ENCODE peak calls at places on chromosomes 3 and 15, in six cellular contexts. I is GM12892, L is K562, M is H1, U is HepG2, B is GM12878. O is an unnamed sample.

GRCh38 chr3:71949403-71949802 is 164.5 kb upstream of the PROK2 start:
- DNase-seq in M (no peak), I (no peak), U (no peak), L (no peak), B (no peak), O (no peak)

GRCh38 chr3:71185733-71186455 is 397.6 kb downstream of the FOXP1 start:
- DNase-seq in U (no peak), I (no peak), B (no peak), L (peak), M (no peak), O (no peak)

GRCh38 chr15:85750807-85751730 is 43.7 kb downstream of the KLHL25 start:
- DNase-seq in L (no peak), U (no peak), B (no peak), I (no peak), M (no peak), O (no peak)

GRCh38 chr3:156256256-156256655 is 135.9 kb downstream of the KCNAB1 start:
- DNase-seq in L (no peak), U (no peak), I (no peak), M (no peak), B (no peak), O (no peak)

GRCh38 chr3:187748050-187748481 is 2.8 kb upstream of the BCL6 start:
- DNase-seq in B (no peak), L (peak), I (no peak), U (peak), M (peak), O (no peak)

GRCh38 chr15:65196637-65197336 is 11.6 kb upstream of the CLPX start:
- DNase-seq in B (no peak), M (no peak), L (no peak), U (no peak), I (no peak), O (no peak)

GRCh38 chr15:78709263-78709882 is 68.4 kb upstream of the CHRNB4 start:
- DNase-seq in U (peak), L (peak), B (no peak), I (peak), M (no peak), O (peak)

GRCh38 chr3:101720851-101721649 is 3.4 kb upstream of the CEP97 start:
- DNase-seq in U (no peak), B (no peak), M (no peak), I (no peak), L (no peak), O (no peak)

GRCh38 chr15:67149859-67150824 is 84.7 kb downstream of the SMAD3 start:
- DNase-seq in U (peak), I (no peak), L (peak), B (peak), M (no peak), O (no peak)

GRCh38 chr15:39118510-39118909 is 462.4 kb upstream of the THBS1 start:
- DNase-seq in U (no peak), B (no peak), M (no peak), L (no peak), I (no peak), O (no peak)

GRCh38 chr15:78103406-78104118 is 11.2 kb downstream of the SH2D7 start:
- DNase-seq in U (no peak), M (no peak), B (peak), I (peak), L (no peak), O (peak)

GRCh38 chr3:38655708-38656300 is 6.3 kb upstream of the SCN5A start:
- DNase-seq in L (peak), I (no peak), B (no peak), U (peak), M (no peak), O (no peak)

DNA sequence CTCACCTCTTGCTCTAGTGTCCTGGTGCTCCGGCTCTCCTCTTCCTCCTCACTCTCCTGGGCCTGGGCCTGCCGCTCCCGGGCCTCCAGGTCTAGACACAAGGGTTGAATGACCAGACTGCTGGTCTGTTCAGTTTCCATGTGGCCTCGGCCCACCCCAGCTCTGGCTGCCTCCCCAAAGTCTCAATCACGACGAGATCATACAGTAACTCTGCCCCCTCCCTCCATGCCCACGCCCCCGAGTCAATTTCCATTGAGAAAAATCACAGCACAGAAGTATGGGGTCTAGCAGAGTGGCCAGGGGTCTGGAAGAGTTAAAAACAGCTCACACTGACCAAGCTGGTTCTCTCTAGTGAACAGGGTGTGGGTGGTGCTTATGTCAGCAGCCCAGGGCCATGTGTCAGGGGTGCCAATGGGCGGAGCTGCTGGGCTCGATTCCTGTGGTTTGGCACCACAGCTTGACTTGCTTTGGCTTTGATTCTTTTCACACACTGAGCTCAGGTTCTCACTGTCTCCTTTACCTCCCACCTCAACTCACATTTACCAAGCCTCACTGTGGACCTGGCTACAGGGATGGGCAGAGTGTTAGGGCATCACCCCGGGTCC is 6.9 kb downstream of the C15orf62 start:
- DNase-seq in I (no peak), B (no peak), M (no peak), U (no peak), L (no peak), O (no peak)
- TF ChIP-seq TAF1 in I (no peak), B (no peak), M (no peak), U (no peak), L (no peak), O (no peak)

DNA sequence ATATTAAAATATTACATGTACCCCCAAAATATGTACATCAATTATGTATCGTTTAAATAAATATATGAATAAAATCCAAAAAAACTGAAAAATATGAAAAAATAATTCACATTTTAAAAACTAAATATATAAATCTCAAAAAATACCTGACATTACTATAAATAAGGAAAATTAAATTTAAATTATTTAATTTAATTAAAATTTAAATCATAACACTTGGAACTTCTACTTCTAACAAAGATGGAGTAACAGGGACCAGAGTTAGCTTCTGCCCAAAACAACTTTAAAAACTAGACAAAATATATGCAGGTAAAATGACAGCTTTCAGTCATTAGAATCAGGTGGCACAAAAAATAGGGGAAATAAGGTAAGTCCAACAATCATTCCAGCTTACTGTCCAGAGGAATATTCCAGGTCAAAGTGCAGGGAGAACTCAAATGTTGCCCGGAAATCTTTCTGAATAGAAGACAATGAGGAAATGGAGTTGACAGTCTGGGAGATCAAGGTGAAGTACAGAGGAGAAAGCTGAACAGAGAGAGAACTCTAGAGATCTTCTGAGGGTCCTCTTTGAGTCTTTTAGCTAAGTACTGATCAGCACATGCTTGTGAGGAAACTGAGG is 207.7 kb upstream of the ATP11B start:
- DNase-seq in B (no peak), U (peak), L (no peak), I (no peak), M (no peak), O (no peak)
- TF ChIP-seq POLR2A in B (no peak), U (no peak), L (no peak), I (no peak), M (no peak), O (no peak)

GRCh38 chr3:165185707-165186327 is 10.4 kb downstream of the SLITRK3 start:
- DNase-seq in M (no peak), L (peak), U (peak), I (no peak), B (peak), O (no peak)
- TF ChIP-seq POLR2AphosphoS5 in M (no peak), L (no peak), U (no peak), I (no peak), B (no peak), O (no peak)

GRCh38 chr3:149199474-149199873 is 22.2 kb downstream of the CP start:
- DNase-seq in B (no peak), U (no peak), M (no peak), L (no peak), I (no peak), O (no peak)
- TF ChIP-seq TAF1 in B (no peak), U (no peak), M (no peak), L (no peak), I (no peak), O (no peak)

GRCh38 chr3:58011580-58011979 is 3.4 kb downstream of the FLNB start:
- DNase-seq in U (no peak), L (no peak), M (no peak), I (no peak), B (no peak), O (no peak)

GRCh38 chr3:58010562-58010961 is 2.3 kb downstream of the FLNB start:
- DNase-seq in L (no peak), U (no peak), M (no peak), I (no peak), B (no peak), O (no peak)

GRCh38 chr3:58009026-58009748 is 965 bp downstream of the FLNB start:
- DNase-seq in I (peak), L (peak), U (no peak), B (no peak), M (no peak), O (peak)

GRCh38 chr3:58008140-58009025 is at the start of gene FLNB:
- DNase-seq in L (peak), B (no peak), M (no peak), U (peak), I (peak), O (peak)

GRCh38 chr3:58009749-58010535 is 1.7 kb downstream of the FLNB start:
- DNase-seq in U (no peak), L (no peak), M (no peak), I (no peak), B (no peak), O (no peak)
- TF ChIP-seq POLR2A in U (no peak), L (no peak), M (no peak), I (no peak), B (no peak), O (no peak)

DNA sequence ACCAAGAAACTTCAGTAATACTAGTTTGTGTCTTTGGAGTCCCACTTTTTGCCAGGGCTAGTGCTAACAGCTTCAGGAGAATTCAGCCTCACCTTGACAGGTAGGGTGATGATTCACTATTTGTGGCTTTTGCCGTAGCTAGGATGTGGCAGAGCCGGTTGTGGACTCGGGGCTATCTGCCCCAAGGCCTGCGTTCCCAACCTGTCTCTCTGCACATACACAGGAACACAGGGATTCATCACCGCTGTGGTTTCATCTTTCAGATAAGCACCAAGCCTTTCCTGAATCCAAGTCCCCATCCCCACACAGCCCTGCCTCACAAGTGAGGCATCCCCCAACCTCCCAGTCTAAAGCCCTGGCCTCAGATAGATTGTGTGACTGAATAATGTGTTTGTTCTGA is 45.2 kb upstream of the POLG start:
- DNase-seq in U (no peak), L (no peak), M (no peak), B (no peak), I (no peak), O (no peak)
- TF ChIP-seq POLR2AphosphoS5 in U (no peak), L (no peak), M (no peak), B (no peak), I (no peak), O (no peak)